ENCODE peak calls at places on chromosome 15, in five cellular contexts. One of them, this sample, is unnamed.

GRCh38 chr15:25067725-25068309 is 113.0 kb downstream of the SNRPN start:
- DNase-seq in GM23248: no peak
- DNase-seq in NB4: no peak
- DNase-seq in epithelial cell of esophagus: no peak
- DNase-seq in cardiac fibroblast: no peak
- DNase-seq in this sample: no peak

GRCh38 chr15:41276821-41277220 is 45.8 kb downstream of the CHP1 start:
- DNase-seq in GM23248: peak
- DNase-seq in NB4: peak
- DNase-seq in epithelial cell of esophagus: peak
- DNase-seq in cardiac fibroblast: no peak
- DNase-seq in this sample: no peak

GRCh38 chr15:88624156-88624970 is 3.2 kb downstream of the AEN start:
- DNase-seq in GM23248: peak
- DNase-seq in NB4: peak
- DNase-seq in epithelial cell of esophagus: no peak
- DNase-seq in cardiac fibroblast: peak
- DNase-seq in this sample: peak

GRCh38 chr15:77981281-77982126 is 96.0 kb downstream of the TBC1D2B start:
- DNase-seq in GM23248: no peak
- DNase-seq in NB4: no peak
- DNase-seq in epithelial cell of esophagus: no peak
- DNase-seq in cardiac fibroblast: no peak
- DNase-seq in this sample: no peak

GRCh38 chr15:51060058-51060598 is 34.6 kb downstream of the TNFAIP8L3 start:
- DNase-seq in GM23248: peak
- DNase-seq in NB4: no peak
- DNase-seq in epithelial cell of esophagus: no peak
- DNase-seq in cardiac fibroblast: no peak
- DNase-seq in this sample: no peak

GRCh38 chr15:70090436-70091291 is 7.1 kb downstream of the TLE3 start:
- DNase-seq in GM23248: no peak
- DNase-seq in NB4: no peak
- DNase-seq in epithelial cell of esophagus: no peak
- DNase-seq in cardiac fibroblast: no peak
- DNase-seq in this sample: no peak

GRCh38 chr15:66703540-66703941 is 1.5 kb downstream of the SMAD6 start:
- DNase-seq in GM23248: peak
- DNase-seq in NB4: peak
- DNase-seq in epithelial cell of esophagus: peak
- DNase-seq in cardiac fibroblast: peak
- DNase-seq in this sample: peak

GRCh38 chr15:75002398-75002797 is 7.0 kb downstream of the SCAMP5 start:
- DNase-seq in GM23248: no peak
- DNase-seq in NB4: no peak
- DNase-seq in epithelial cell of esophagus: no peak
- DNase-seq in cardiac fibroblast: no peak
- DNase-seq in this sample: no peak

GRCh38 chr15:100093211-100094126 is 248.3 kb downstream of the ADAMTS17 start:
- DNase-seq in GM23248: no peak
- DNase-seq in NB4: no peak
- DNase-seq in epithelial cell of esophagus: peak
- DNase-seq in cardiac fibroblast: peak
- DNase-seq in this sample: no peak

GRCh38 chr15:45522179-45522930 is at the start of gene SLC30A4:
- DNase-seq in GM23248: peak
- DNase-seq in NB4: peak
- DNase-seq in epithelial cell of esophagus: peak
- DNase-seq in cardiac fibroblast: peak
- DNase-seq in this sample: peak

GRCh38 chr15:35852818-35853624 is 307.1 kb upstream of the DPH6 start:
- DNase-seq in GM23248: peak
- DNase-seq in NB4: no peak
- DNase-seq in epithelial cell of esophagus: no peak
- DNase-seq in cardiac fibroblast: no peak
- DNase-seq in this sample: no peak

GRCh38 chr15:69631005-69631404 is 178.4 kb downstream of the RPLP1 start:
- DNase-seq in GM23248: no peak
- DNase-seq in NB4: no peak
- DNase-seq in epithelial cell of esophagus: no peak
- DNase-seq in cardiac fibroblast: no peak
- DNase-seq in this sample: no peak

GRCh38 chr15:81189583-81190283 is 6.9 kb upstream of the IL16 start:
- DNase-seq in GM23248: peak
- DNase-seq in NB4: no peak
- DNase-seq in epithelial cell of esophagus: peak
- DNase-seq in cardiac fibroblast: peak
- DNase-seq in this sample: no peak

GRCh38 chr15:89680282-89680873 is 1.2 kb upstream of the PLIN1 start:
- DNase-seq in GM23248: peak
- DNase-seq in NB4: no peak
- DNase-seq in epithelial cell of esophagus: no peak
- DNase-seq in cardiac fibroblast: peak
- DNase-seq in this sample: no peak

GRCh38 chr15:41713047-41713446 is 52.8 kb downstream of the MGA start:
- DNase-seq in GM23248: no peak
- DNase-seq in NB4: no peak
- DNase-seq in epithelial cell of esophagus: no peak
- DNase-seq in cardiac fibroblast: peak
- DNase-seq in this sample: no peak

GRCh38 chr15:80450811-80451321 is 46.7 kb downstream of the ARNT2 start:
- DNase-seq in GM23248: no peak
- DNase-seq in NB4: no peak
- DNase-seq in epithelial cell of esophagus: no peak
- DNase-seq in cardiac fibroblast: no peak
- DNase-seq in this sample: no peak

GRCh38 chr15:96234109-96234892 is 96.2 kb upstream of the NR2F2 start:
- DNase-seq in GM23248: peak
- DNase-seq in NB4: no peak
- DNase-seq in epithelial cell of esophagus: peak
- DNase-seq in cardiac fibroblast: peak
- DNase-seq in this sample: no peak

GRCh38 chr15:97692317-97693015 is 268.0 kb upstream of the ARRDC4 start:
- DNase-seq in GM23248: no peak
- DNase-seq in NB4: peak
- DNase-seq in epithelial cell of esophagus: no peak
- DNase-seq in cardiac fibroblast: no peak
- DNase-seq in this sample: no peak

GRCh38 chr15:38253448-38253847 is 812 bp downstream of the SPRED1 start:
- DNase-seq in GM23248: peak
- DNase-seq in NB4: peak
- DNase-seq in epithelial cell of esophagus: peak
- DNase-seq in cardiac fibroblast: peak
- DNase-seq in this sample: no peak

GRCh38 chr15:65189102-65189740 is 4.1 kb upstream of the CLPX start:
- DNase-seq in GM23248: peak
- DNase-seq in NB4: peak
- DNase-seq in epithelial cell of esophagus: peak
- DNase-seq in cardiac fibroblast: peak
- DNase-seq in this sample: peak

GRCh38 chr15:67048281-67049279 is 16.8 kb upstream of the SMAD3 start:
- DNase-seq in GM23248: peak
- DNase-seq in NB4: peak
- DNase-seq in epithelial cell of esophagus: peak
- DNase-seq in cardiac fibroblast: peak
- DNase-seq in this sample: no peak

GRCh38 chr15:25784141-25784540 is 79.0 kb downstream of the ATP10A start:
- DNase-seq in GM23248: peak
- DNase-seq in NB4: no peak
- DNase-seq in epithelial cell of esophagus: no peak
- DNase-seq in cardiac fibroblast: no peak
- DNase-seq in this sample: no peak

GRCh38 chr15:43955140-43955539 is 128.3 kb downstream of the WDR76 start:
- DNase-seq in GM23248: no peak
- DNase-seq in NB4: no peak
- DNase-seq in epithelial cell of esophagus: no peak
- DNase-seq in cardiac fibroblast: no peak
- DNase-seq in this sample: no peak

GRCh38 chr15:25846377-25846776 is 16.8 kb downstream of the ATP10A start:
- DNase-seq in GM23248: peak
- DNase-seq in NB4: no peak
- DNase-seq in epithelial cell of esophagus: no peak
- DNase-seq in cardiac fibroblast: no peak
- DNase-seq in this sample: no peak

GRCh38 chr15:41559489-41560177 is 621 bp downstream of the TYRO3 start:
- DNase-seq in GM23248: peak
- DNase-seq in NB4: peak
- DNase-seq in epithelial cell of esophagus: no peak
- DNase-seq in cardiac fibroblast: no peak
- DNase-seq in this sample: no peak

GRCh38 chr15:67967871-67968423 is 86.2 kb upstream of the PIAS1 start:
- DNase-seq in GM23248: peak
- DNase-seq in NB4: peak
- DNase-seq in epithelial cell of esophagus: peak
- DNase-seq in cardiac fibroblast: peak
- DNase-seq in this sample: peak

GRCh38 chr15:58551764-58552504 is 120.1 kb downstream of the LIPC start:
- DNase-seq in GM23248: peak
- DNase-seq in NB4: peak
- DNase-seq in epithelial cell of esophagus: peak
- DNase-seq in cardiac fibroblast: peak
- DNase-seq in this sample: no peak
- H3K4me3 ChIP-seq in GM23248: peak
- H3K4me3 ChIP-seq in NB4: no peak
- H3K4me3 ChIP-seq in epithelial cell of esophagus: no peak
- H3K4me3 ChIP-seq in cardiac fibroblast: peak
- H3K4me3 ChIP-seq in this sample: no peak

DNA sequence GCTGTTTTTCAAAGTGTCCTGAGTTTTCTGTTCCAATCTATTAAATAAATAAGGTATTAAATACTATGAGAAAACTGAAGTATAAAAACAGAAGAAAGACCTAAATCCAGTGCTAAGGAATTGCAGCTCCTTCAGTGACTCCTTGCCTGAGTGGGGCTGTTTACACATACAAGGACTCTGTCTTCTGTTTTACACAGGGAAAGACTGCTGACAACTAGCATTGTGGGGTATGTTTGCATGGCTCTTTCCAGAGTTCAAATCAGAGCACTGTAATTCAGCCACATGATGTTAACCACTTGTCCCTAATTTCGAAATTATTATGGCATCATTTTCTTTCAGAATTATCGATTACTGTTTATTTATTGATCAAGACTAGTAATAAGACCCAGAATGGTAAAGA is 31.3 kb upstream of the MEIS2 start:
- DNase-seq in GM23248: no peak
- DNase-seq in NB4: no peak
- DNase-seq in epithelial cell of esophagus: no peak
- DNase-seq in cardiac fibroblast: no peak
- DNase-seq in this sample: no peak
- H3K4me3 ChIP-seq in GM23248: no peak
- H3K4me3 ChIP-seq in NB4: no peak
- H3K4me3 ChIP-seq in epithelial cell of esophagus: no peak
- H3K4me3 ChIP-seq in cardiac fibroblast: no peak
- H3K4me3 ChIP-seq in this sample: no peak

GRCh38 chr15:31555022-31555421 is 228.4 kb downstream of the KLF13 start:
- DNase-seq in GM23248: no peak
- DNase-seq in NB4: no peak
- DNase-seq in epithelial cell of esophagus: no peak
- DNase-seq in cardiac fibroblast: no peak
- DNase-seq in this sample: no peak

GRCh38 chr15:31554261-31554660 is 227.6 kb downstream of the KLF13 start:
- DNase-seq in GM23248: peak
- DNase-seq in NB4: no peak
- DNase-seq in epithelial cell of esophagus: no peak
- DNase-seq in cardiac fibroblast: peak
- DNase-seq in this sample: no peak

GRCh38 chr15:31558840-31559239 is 232.2 kb downstream of the KLF13 start:
- DNase-seq in GM23248: no peak
- DNase-seq in NB4: no peak
- DNase-seq in epithelial cell of esophagus: no peak
- DNase-seq in cardiac fibroblast: no peak
- DNase-seq in this sample: no peak

GRCh38 chr15:31557899-31558298 is 231.3 kb downstream of the KLF13 start:
- DNase-seq in GM23248: peak
- DNase-seq in NB4: no peak
- DNase-seq in epithelial cell of esophagus: no peak
- DNase-seq in cardiac fibroblast: no peak
- DNase-seq in this sample: no peak

GRCh38 chr15:31556494-31557150 is 230.0 kb downstream of the KLF13 start:
- DNase-seq in GM23248: no peak
- DNase-seq in NB4: no peak
- DNase-seq in epithelial cell of esophagus: no peak
- DNase-seq in cardiac fibroblast: no peak
- DNase-seq in this sample: no peak
- H3K4me3 ChIP-seq in GM23248: no peak
- H3K4me3 ChIP-seq in NB4: no peak
- H3K4me3 ChIP-seq in epithelial cell of esophagus: no peak
- H3K4me3 ChIP-seq in cardiac fibroblast: no peak
- H3K4me3 ChIP-seq in this sample: no peak

DNA sequence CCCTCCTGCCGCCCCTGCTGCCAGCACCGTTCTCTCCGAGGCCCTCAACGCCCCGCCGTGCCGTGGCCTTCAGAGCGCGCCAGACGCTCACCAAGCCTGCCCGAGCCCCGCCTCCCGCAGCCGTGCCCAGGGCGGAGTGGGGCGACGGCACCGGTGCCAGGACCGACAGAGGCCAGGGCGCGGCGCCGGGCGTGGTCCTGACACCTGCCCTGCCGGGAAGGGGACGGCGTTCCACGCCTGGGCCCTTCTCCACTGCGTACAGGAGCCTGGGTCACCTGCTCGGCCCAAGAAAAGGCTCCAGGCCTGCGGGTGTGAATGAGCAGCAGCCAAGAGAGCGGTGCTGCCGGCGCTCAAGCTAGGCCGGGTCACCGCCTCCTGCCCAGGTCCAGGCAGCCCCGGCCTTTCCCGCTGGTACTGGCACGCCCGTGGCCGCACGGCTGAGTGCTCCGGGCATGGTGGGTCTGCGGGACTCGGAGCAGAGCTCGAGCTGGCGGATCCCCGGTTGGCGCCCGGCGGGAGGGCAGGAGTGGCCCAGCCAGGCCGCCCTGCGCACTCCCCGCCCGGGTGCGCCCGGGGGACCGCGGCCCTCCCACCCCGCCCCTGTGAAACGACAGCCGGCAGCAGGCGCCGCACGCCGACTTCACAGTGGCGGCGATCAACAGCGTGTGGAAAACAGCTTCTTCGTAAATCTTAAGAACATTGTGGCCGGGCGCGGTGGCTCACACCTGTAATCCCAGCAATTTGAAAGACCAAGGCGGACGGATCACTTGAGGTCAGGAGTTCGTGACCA is 4.2 kb downstream of the OCA2 start:
- DNase-seq in GM23248: peak
- DNase-seq in NB4: no peak
- DNase-seq in epithelial cell of esophagus: no peak
- DNase-seq in cardiac fibroblast: no peak
- DNase-seq in this sample: no peak
- H3K4me3 ChIP-seq in GM23248: peak
- H3K4me3 ChIP-seq in NB4: no peak
- H3K4me3 ChIP-seq in epithelial cell of esophagus: no peak
- H3K4me3 ChIP-seq in cardiac fibroblast: peak
- H3K4me3 ChIP-seq in this sample: no peak